ENCODE peak calls at places on chromosome 21, in four cellular contexts. H is SK-N-SH, N is HFF-Myc, P is fibroblast of lung. V is an unnamed sample.

GRCh38 chr21:26842976-26843911 is 2.0 kb downstream of the ADAMTS1 start:
- DNase-seq in H (peak; percentile 72), N (peak; percentile 87), P (peak; percentile 97), V (no peak)

GRCh38 chr21:35294231-35294898 is 245.3 kb upstream of the RUNX1 start:
- DNase-seq in H (no peak), N (no peak), P (no peak), V (no peak)

GRCh38 chr21:17429936-17430335 is 82.9 kb upstream of the CXADR start:
- DNase-seq in P (no peak), N (no peak), H (no peak), V (no peak)

GRCh38 chr21:39216290-39216689 is 33.0 kb upstream of the PSMG1 start:
- DNase-seq in P (no peak), N (no peak), H (no peak), V (no peak)

GRCh38 chr21:38273745-38274544 is 17.2 kb downstream of the KCNJ15 start:
- DNase-seq in N (no peak), P (peak; percentile 72), H (no peak), V (no peak)

GRCh38 chr21:30839304-30839703 is 9.7 kb upstream of the KRTAP7-1 start:
- DNase-seq in P (no peak), N (peak; percentile 0), H (peak; percentile 25), V (no peak)

GRCh38 chr21:29991624-29992023 is 51.8 kb upstream of the GRIK1 start:
- DNase-seq in P (no peak), H (no peak), N (no peak), V (no peak)

GRCh38 chr21:29271927-29272333 is 26.8 kb upstream of the BACH1 start:
- DNase-seq in N (no peak), H (no peak), P (peak; percentile 23), V (no peak)

GRCh38 chr21:26826801-26827200 is 18.4 kb downstream of the ADAMTS1 start:
- DNase-seq in H (no peak), N (no peak), P (peak; percentile 9), V (no peak)

GRCh38 chr21:31750843-31751242 is 18.9 kb upstream of the SCAF4 start:
- DNase-seq in P (no peak), N (no peak), H (no peak), V (no peak)

GRCh38 chr21:27024316-27024715 is 57.4 kb upstream of the ADAMTS5 start:
- DNase-seq in N (no peak), H (no peak), P (peak; percentile 58), V (no peak)

GRCh38 chr21:25895565-25896205 is 160.9 kb downstream of the GABPA start:
- DNase-seq in H (peak; percentile 43), P (peak; percentile 66), N (no peak), V (no peak)

GRCh38 chr21:26140185-26140584 is 30.4 kb downstream of the APP start:
- DNase-seq in H (no peak), P (peak; percentile 99), N (peak; percentile 66), V (no peak)

GRCh38 chr21:31446206-31446900 is 102.3 kb upstream of the TIAM1 start:
- DNase-seq in H (no peak), N (no peak), P (no peak), V (no peak)

GRCh38 chr21:19607983-19608668 is 1204.5 kb upstream of the TMPRSS15 start:
- DNase-seq in N (no peak), P (no peak), H (no peak), V (no peak)

GRCh38 chr21:29237110-29238051 is 61.3 kb upstream of the BACH1 start:
- DNase-seq in H (no peak), P (no peak), N (no peak), V (no peak)

GRCh38 chr21:28943631-28944030 is 49.0 kb downstream of the LTN1 start:
- DNase-seq in P (no peak), N (no peak), H (no peak), V (no peak)

GRCh38 chr21:33096426-33096825 is 26.5 kb downstream of the OLIG1 start:
- DNase-seq in H (no peak), N (no peak), P (no peak), V (no peak)

GRCh38 chr21:19553930-19554615 is 1150.5 kb upstream of the TMPRSS15 start:
- DNase-seq in N (no peak), P (no peak), H (no peak), V (no peak)

GRCh38 chr21:33685613-33686197 is 43.4 kb downstream of the ITSN1 start:
- DNase-seq in H (no peak), N (peak; percentile 10), P (peak; percentile 46), V (no peak)

GRCh38 chr21:25916226-25916625 is 181.5 kb downstream of the GABPA start:
- DNase-seq in N (no peak), P (no peak), H (no peak), V (no peak)

GRCh38 chr21:31576428-31576827 is 83.1 kb upstream of the SOD1 start:
- DNase-seq in P (no peak), N (no peak), H (no peak), V (no peak)

GRCh38 chr21:39022901-39023693 is 160.2 kb downstream of the PSMG1 start:
- DNase-seq in P (peak; percentile 49), H (no peak), N (no peak), V (no peak)

GRCh38 chr21:34510148-34511142 is 1.6 kb downstream of the KCNE1 start:
- DNase-seq in P (peak; percentile 70), H (peak; percentile 27), N (no peak), V (peak; percentile 85)

GRCh38 chr21:39597595-39598185 is 15.1 kb upstream of the B3GALT5 start:
- DNase-seq in H (no peak), P (no peak), N (no peak), V (no peak)

GRCh38 chr21:27649323-27649722 is 682.4 kb upstream of the ADAMTS5 start:
- DNase-seq in N (peak; percentile 15), P (peak; percentile 83), H (no peak), V (no peak)

GRCh38 chr21:31425158-31425557 is 81.1 kb upstream of the TIAM1 start:
- DNase-seq in N (no peak), P (no peak), H (no peak), V (no peak)

GRCh38 chr21:39867198-39867650 is at the start of gene PCP4:
- DNase-seq in P (peak; percentile 9), N (no peak), H (peak; percentile 71), V (peak; percentile 32)

GRCh38 chr21:42171091-42172053 is 47.6 kb upstream of the ABCG1 start:
- DNase-seq in H (no peak), P (no peak), N (no peak), V (no peak)

DNA sequence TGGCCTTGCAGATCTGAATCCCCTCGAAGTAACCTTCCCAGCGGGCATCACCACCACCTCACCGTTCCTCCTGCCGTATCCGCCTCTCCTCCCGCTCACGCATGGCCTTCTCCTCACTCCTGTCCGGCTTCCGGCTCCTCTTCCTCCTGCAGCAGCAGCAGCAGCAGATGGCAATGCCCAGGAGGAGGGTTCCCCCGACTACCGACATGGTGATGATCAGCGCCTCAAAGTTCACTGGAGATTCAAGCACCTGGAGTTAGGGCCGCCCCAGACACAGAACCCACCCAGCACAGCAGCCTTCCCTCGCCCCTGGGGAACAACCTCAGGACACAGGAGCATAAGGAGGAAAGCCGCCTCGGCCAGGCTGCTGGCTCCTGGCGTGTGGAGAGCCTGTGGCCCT is 17.4 kb downstream of the PTTG1IP start:
- DNase-seq in H (no peak), P (no peak), N (no peak), V (no peak)
- TF ChIP-seq CTCF in H (no peak), P (no peak), N (no peak), V (no peak)

GRCh38 chr21:45541221-45542039 is 810 bp downstream of the SLC19A1 start:
- DNase-seq in H (peak; percentile 95), P (peak; percentile 49), N (peak; percentile 32), V (peak; percentile 96)

GRCh38 chr21:45543710-45544448 is 1.6 kb upstream of the SLC19A1 start:
- DNase-seq in H (peak; percentile 41), P (no peak), N (no peak), V (no peak)

GRCh38 chr21:45542667-45543370 is 579 bp upstream of the SLC19A1 start:
- DNase-seq in P (no peak), N (no peak), H (peak; percentile 62), V (no peak)

GRCh38 chr21:45543371-45543709 is 1.1 kb upstream of the SLC19A1 start:
- DNase-seq in H (peak; percentile 43), N (no peak), P (no peak), V (no peak)

DNA sequence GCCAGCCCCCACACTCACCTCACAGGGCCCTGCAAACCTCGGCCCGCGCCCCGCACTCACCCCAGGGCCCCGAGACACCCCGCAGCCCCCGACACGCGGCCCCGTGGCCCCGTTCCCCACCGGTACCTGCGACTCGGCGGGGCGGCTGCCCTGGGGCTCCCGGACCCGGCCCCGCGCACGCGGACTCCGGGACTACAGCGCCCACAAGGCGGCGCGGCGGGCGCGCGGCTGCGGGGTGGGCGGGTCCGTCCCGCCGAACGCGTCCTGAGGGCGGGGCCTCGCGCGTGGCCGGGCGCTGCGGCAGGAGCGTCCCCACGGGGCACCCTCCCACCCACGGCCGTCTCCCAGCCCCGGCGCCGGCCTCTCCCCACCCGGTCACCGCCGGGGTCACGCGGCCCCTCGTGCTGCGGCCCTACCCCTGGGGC is at the start of gene SLC19A1:
- DNase-seq in N (no peak), P (peak; percentile 51), H (peak; percentile 99), V (peak; percentile 97)
- TF ChIP-seq CTCF in N (peak; percentile 10), P (peak; percentile 22), H (peak; percentile 18), V (peak; percentile 36)

GRCh38 chr21:37087188-37087587 is 14.1 kb downstream of the TTC3 start:
- DNase-seq in P (peak; percentile 81), N (no peak), H (no peak), V (no peak)
- TF ChIP-seq CTCF in P (peak; percentile 25), N (peak; percentile 32), H (peak; percentile 60), V (no peak)

GRCh38 chr21:14889080-14889805 is 175.6 kb downstream of the NRIP1 start:
- DNase-seq in H (no peak), N (no peak), P (peak; percentile 80), V (no peak)
- TF ChIP-seq CTCF in H (no peak), N (no peak), P (no peak), V (no peak)

DNA sequence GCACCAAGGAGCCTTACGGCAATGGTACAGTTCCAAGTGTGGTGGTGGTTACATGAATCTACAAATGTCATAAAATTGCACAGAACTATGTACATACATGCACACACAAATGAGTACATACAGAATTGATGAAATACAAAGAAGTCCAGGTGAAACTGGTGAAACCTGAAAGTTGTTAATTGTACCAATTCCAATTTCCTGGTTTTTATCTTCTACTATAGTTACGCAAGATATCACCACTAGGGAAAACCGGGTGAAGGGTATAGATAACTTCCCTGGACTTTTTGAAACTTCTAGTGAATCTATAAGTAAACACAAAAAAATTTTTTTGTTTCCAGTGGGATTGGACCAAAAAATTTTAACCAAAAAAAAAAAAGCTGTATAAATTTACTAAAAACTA is 18.9 kb downstream of the HSF2BP start:
- DNase-seq in N (no peak), P (no peak), H (no peak), V (no peak)
- TF ChIP-seq CTCF in N (no peak), P (no peak), H (no peak), V (no peak)